ENCODE peak calls at places on chromosomes 2 and 18, in nine cellular contexts. M is activated CD4-positive, alpha-beta memory T cell treated with anti-CD3 and anti-CD28 coated beads for 36 hours; F is cerebellar nuclear complex; S is activated naive CD8-positive, alpha-beta T cell treated with anti-CD3 and anti-CD28 coated beads, Interleukin-2, amount 50 U/mL, for 24 hours; V is GF-D8; A is ovary; O is anterior cingulate cortex; T is T follicular helper cell; W is cardiac muscle cell. C is an unnamed sample.

GRCh38 chr2:126801473-126801872 is 97.2 kb upstream of the TEX51 start:
- DNase-seq in W (no peak), T (no peak), O (no peak), S (no peak), F (no peak), A (no peak), V (no peak), M (no peak), C (no peak)

GRCh38 chr2:226758886-226759660 is 40.5 kb downstream of the IRS1 start:
- DNase-seq in M (no peak), V (no peak), W (peak), F (no peak), A (peak), S (no peak), T (no peak), O (no peak), C (no peak)

GRCh38 chr2:231563378-231563961 is 29.2 kb upstream of the TEX44 start:
- DNase-seq in O (peak), T (no peak), W (peak), F (no peak), V (no peak), S (peak), A (peak), M (peak), C (peak)

GRCh38 chr2:185127412-185127811 is 529.1 kb downstream of the ZNF804A start:
- DNase-seq in V (no peak), F (no peak), O (no peak), S (no peak), M (no peak), A (no peak), W (no peak), T (no peak), C (no peak)

GRCh38 chr2:24542269-24542872 is 51.3 kb downstream of the NCOA1 start:
- DNase-seq in A (no peak), W (no peak), S (no peak), F (no peak), V (no peak), T (no peak), O (no peak), M (no peak), C (no peak)

GRCh38 chr18:76530846-76531245 is 35.8 kb upstream of the ZNF516 start:
- DNase-seq in T (no peak), V (no peak), F (no peak), W (no peak), O (no peak), S (no peak), A (no peak), M (no peak), C (no peak)

GRCh38 chr2:104664672-104665071 is 189.2 kb upstream of the POU3F3 start:
- DNase-seq in W (no peak), V (no peak), S (no peak), M (no peak), F (no peak), A (no peak), T (no peak), O (no peak), C (no peak)

GRCh38 chr18:55546873-55547704 is 40.9 kb downstream of the TCF4 start:
- DNase-seq in V (no peak), O (peak), S (no peak), F (no peak), W (peak), M (no peak), T (no peak), A (peak), C (no peak)

GRCh38 chr2:152508446-152508845 is 173.5 kb downstream of the FMNL2 start:
- DNase-seq in T (no peak), O (no peak), F (no peak), M (no peak), S (no peak), W (peak), V (no peak), A (no peak), C (no peak)

GRCh38 chr2:100880730-100881129 is 60.8 kb downstream of the NPAS2 start:
- DNase-seq in M (no peak), S (no peak), A (no peak), W (peak), O (no peak), V (no peak), T (no peak), F (no peak), C (no peak)

GRCh38 chr2:158009425-158009824 is 92.3 kb upstream of the UPP2 start:
- DNase-seq in M (no peak), O (no peak), A (peak), W (peak), T (no peak), S (no peak), V (no peak), F (no peak), C (no peak)

GRCh38 chr18:58291131-58291530 is 247.1 kb downstream of the NEDD4L start:
- DNase-seq in T (no peak), W (no peak), A (no peak), O (no peak), M (no peak), V (no peak), S (no peak), F (no peak), C (no peak)

GRCh38 chr18:35680139-35680551 is 98.6 kb downstream of the GALNT1 start:
- DNase-seq in M (no peak), W (peak), F (no peak), O (no peak), V (no peak), S (no peak), T (no peak), A (no peak), C (no peak)

GRCh38 chr2:152047826-152048476 is 50.9 kb downstream of the CACNB4 start:
- DNase-seq in W (no peak), T (no peak), F (no peak), V (no peak), A (no peak), S (no peak), O (no peak), M (no peak), C (no peak)